ENCODE peak calls at places on chromosomes 1 and 21, in six cellular contexts. B, J, A, P, G and Q are unnamed samples.

GRCh38 chr1:21277178-21277577 is 13.1 kb downstream of the ECE1 start:
- DNase-seq in B (no peak), J (no peak), A (peak), P (no peak), G (no peak), Q (no peak)

GRCh38 chr1:107147813-107148212 is 7.0 kb downstream of the NTNG1 start:
- DNase-seq in B (no peak), J (no peak), A (no peak), P (no peak), G (no peak), Q (no peak)

GRCh38 chr1:154547333-154547732 is 11.1 kb downstream of the UBE2Q1 start:
- DNase-seq in B (no peak), J (no peak), A (no peak), P (no peak), G (no peak), Q (no peak)

GRCh38 chr1:215835951-215836350 is 268.8 kb downstream of the KCTD3 start:
- DNase-seq in B (no peak), J (no peak), A (no peak), P (no peak), G (no peak), Q (no peak)

GRCh38 chr1:37655274-37655673 is 20.6 kb upstream of the RSPO1 start:
- DNase-seq in B (no peak), J (no peak), A (no peak), P (no peak), G (no peak), Q (no peak)

GRCh38 chr1:15411593-15412487 is 2.2 kb downstream of the EFHD2 start:
- DNase-seq in B (no peak), J (no peak), A (peak), P (no peak), G (no peak), Q (peak)

GRCh38 chr1:108708726-108709660 is 3.7 kb upstream of the FNDC7 start:
- DNase-seq in B (no peak), J (no peak), A (no peak), P (no peak), G (no peak), Q (no peak)

GRCh38 chr1:47722909-47723580 is 274.1 kb downstream of the TRABD2B start:
- DNase-seq in B (peak), J (no peak), A (no peak), P (no peak), G (no peak), Q (no peak)

GRCh38 chr1:33399375-33399774 is 31.5 kb downstream of the PHC2 start:
- DNase-seq in B (no peak), J (no peak), A (no peak), P (no peak), G (no peak), Q (no peak)

GRCh38 chr1:64561993-64562392 is 92.1 kb downstream of the CACHD1 start:
- DNase-seq in B (no peak), J (no peak), A (no peak), P (no peak), G (no peak), Q (no peak)

GRCh38 chr1:220786057-220786336 is 716 bp upstream of the MTARC1 start:
- DNase-seq in B (no peak), J (no peak), A (no peak), P (no peak), G (peak), Q (no peak)

GRCh38 chr1:236997882-236998281 is 6.4 kb downstream of the MT1HL1 start:
- DNase-seq in B (peak), J (no peak), A (no peak), P (no peak), G (no peak), Q (no peak)

GRCh38 chr21:23394458-23394857 is 2212.8 kb downstream of the MRPL39 start:
- DNase-seq in B (no peak), J (no peak), A (no peak), P (no peak), G (no peak), Q (no peak)

GRCh38 chr1:19809044-19809750 is 5.9 kb downstream of the RNF186 start:
- DNase-seq in B (no peak), J (no peak), A (no peak), P (no peak), G (no peak), Q (no peak)